ENCODE peak calls at places on chromosomes 16 and 17, in six cellular contexts. S is neuronal stem cell, F is IMR-90, O is trophoblast cell, P is H9, J is H1. N is an unnamed sample.

GRCh38 chr17:4324463-4324862 is 42.0 kb downstream of the UBE2G1 start:
- DNase-seq in S (no peak), F (no peak), O (no peak), P (no peak), J (no peak), N (no peak)

GRCh38 chr17:12485361-12485911 is 180.3 kb upstream of the MYOCD start:
- DNase-seq in S (no peak), F (peak; percentile 20), O (peak; percentile 35), P (no peak), J (no peak), N (peak; percentile 37)

GRCh38 chr17:78644259-78644658 is 67.1 kb upstream of the DNAH17 start:
- DNase-seq in S (no peak), F (no peak), O (no peak), P (no peak), J (no peak), N (no peak)

GRCh38 chr16:13919330-13919682 is 648 bp upstream of the ERCC4 start:
- DNase-seq in S (no peak), F (peak; percentile 45), O (peak; percentile 63), P (no peak), J (no peak), N (peak; percentile 74)

GRCh38 chr17:70775667-70776066 is 606.3 kb downstream of the KCNJ2 start:
- DNase-seq in S (no peak), F (no peak), O (no peak), P (no peak), J (no peak), N (no peak)

GRCh38 chr16:49489686-49490320 is 116.2 kb downstream of the C16orf78 start:
- DNase-seq in S (no peak), F (no peak), O (no peak), P (no peak), J (no peak), N (no peak)

GRCh38 chr17:16027708-16028584 is 28.3 kb downstream of the TTC19 start:
- DNase-seq in S (no peak), F (peak; percentile 97), O (peak; percentile 94), P (no peak), J (no peak), N (peak; percentile 94)

GRCh38 chr17:79799538-79800324 is 2.9 kb upstream of the CBX8 start:
- DNase-seq in S (no peak), F (no peak), O (no peak), P (peak; percentile 45), J (peak; percentile 63), N (no peak)

GRCh38 chr17:19378416-19379293 is at the start of gene MAPK7:
- DNase-seq in S (no peak), F (no peak), O (peak; percentile 14), P (no peak), J (no peak), N (peak; percentile 22)

GRCh38 chr17:78875738-78876597 is 27.0 kb downstream of the CEP295NL start:
- DNase-seq in S (no peak), F (peak; percentile 47), O (no peak), P (no peak), J (no peak), N (peak; percentile 75)

GRCh38 chr17:35982409-35983191 is 1.3 kb upstream of the CCL16 start:
- DNase-seq in S (no peak), F (no peak), O (no peak), P (peak; percentile 21), J (no peak), N (no peak)

GRCh38 chr16:83898463-83899271 is at the start of gene MLYCD:
- DNase-seq in S (peak; percentile 68), F (peak; percentile 58), O (peak; percentile 93), P (peak; percentile 91), J (peak; percentile 80), N (peak; percentile 76)

GRCh38 chr16:73996624-73997339 is 299.8 kb upstream of the PSMD7 start:
- DNase-seq in S (no peak), F (no peak), O (peak; percentile 27), P (no peak), J (no peak), N (no peak)

GRCh38 chr17:50444841-50445715 is 19.1 kb downstream of the ACSF2 start:
- DNase-seq in S (no peak), F (no peak), O (peak; percentile 80), P (no peak), J (no peak), N (no peak)
- H3K9ac ChIP-seq in S (no peak overlapping the region), F (no peak overlapping the region), O (no peak overlapping the region), P (no peak overlapping the region), J (no peak overlapping the region), N (no peak overlapping the region)

GRCh38 chr17:43011728-43012472 is 5.3 kb downstream of the IFI35 start:
- DNase-seq in S (no peak), F (no peak), O (no peak), P (no peak), J (no peak), N (no peak)
- H3K4me1 ChIP-seq in S (peaks cover 8% of the 10 kb centered on the region), F (no peaks in the 10 kb centered on the region), O (no peaks in the 10 kb centered on the region), P (no peaks in the 10 kb centered on the region), J (peaks cover 3% of the 10 kb centered on the region), N (peaks cover 7% of the 10 kb centered on the region)

GRCh38 chr17:80880650-80880989 is 111.0 kb upstream of the CHMP6 start:
- DNase-seq in S (no peak), F (no peak), O (no peak), P (no peak), J (no peak), N (no peak)
- H3K14ac ChIP-seq in S (peak overlapping the region; percentile 82), F (no peak overlapping the region), O (no peak overlapping the region), P (no peak overlapping the region), J (no peak overlapping the region), N (no peak overlapping the region)

GRCh38 chr16:459761-460160 is 34.3 kb downstream of the RAB11FIP3 start:
- DNase-seq in S (no peak), F (no peak), O (peak; percentile 86), P (no peak), J (no peak), N (no peak)

GRCh38 chr16:454397-454940 is 29.0 kb downstream of the RAB11FIP3 start:
- DNase-seq in S (no peak), F (no peak), O (no peak), P (no peak), J (no peak), N (no peak)

GRCh38 chr16:457732-458400 is 32.4 kb downstream of the RAB11FIP3 start:
- DNase-seq in S (no peak), F (no peak), O (peak; percentile 83), P (no peak), J (no peak), N (peak; percentile 39)

GRCh38 chr16:455453-455852 is 30.0 kb downstream of the RAB11FIP3 start:
- DNase-seq in S (no peak), F (no peak), O (peak; percentile 88), P (no peak), J (no peak), N (no peak)

GRCh38 chr16:456891-457483 is 31.5 kb downstream of the RAB11FIP3 start:
- DNase-seq in S (no peak), F (peak; percentile 56), O (peak; percentile 40), P (no peak), J (no peak), N (peak; percentile 55)
- H3K9ac ChIP-seq in S (no peak overlapping the region), F (no peak overlapping the region), O (no peak overlapping the region), P (no peak overlapping the region), J (no peak overlapping the region), N (peak overlapping the region; percentile 43)

DNA sequence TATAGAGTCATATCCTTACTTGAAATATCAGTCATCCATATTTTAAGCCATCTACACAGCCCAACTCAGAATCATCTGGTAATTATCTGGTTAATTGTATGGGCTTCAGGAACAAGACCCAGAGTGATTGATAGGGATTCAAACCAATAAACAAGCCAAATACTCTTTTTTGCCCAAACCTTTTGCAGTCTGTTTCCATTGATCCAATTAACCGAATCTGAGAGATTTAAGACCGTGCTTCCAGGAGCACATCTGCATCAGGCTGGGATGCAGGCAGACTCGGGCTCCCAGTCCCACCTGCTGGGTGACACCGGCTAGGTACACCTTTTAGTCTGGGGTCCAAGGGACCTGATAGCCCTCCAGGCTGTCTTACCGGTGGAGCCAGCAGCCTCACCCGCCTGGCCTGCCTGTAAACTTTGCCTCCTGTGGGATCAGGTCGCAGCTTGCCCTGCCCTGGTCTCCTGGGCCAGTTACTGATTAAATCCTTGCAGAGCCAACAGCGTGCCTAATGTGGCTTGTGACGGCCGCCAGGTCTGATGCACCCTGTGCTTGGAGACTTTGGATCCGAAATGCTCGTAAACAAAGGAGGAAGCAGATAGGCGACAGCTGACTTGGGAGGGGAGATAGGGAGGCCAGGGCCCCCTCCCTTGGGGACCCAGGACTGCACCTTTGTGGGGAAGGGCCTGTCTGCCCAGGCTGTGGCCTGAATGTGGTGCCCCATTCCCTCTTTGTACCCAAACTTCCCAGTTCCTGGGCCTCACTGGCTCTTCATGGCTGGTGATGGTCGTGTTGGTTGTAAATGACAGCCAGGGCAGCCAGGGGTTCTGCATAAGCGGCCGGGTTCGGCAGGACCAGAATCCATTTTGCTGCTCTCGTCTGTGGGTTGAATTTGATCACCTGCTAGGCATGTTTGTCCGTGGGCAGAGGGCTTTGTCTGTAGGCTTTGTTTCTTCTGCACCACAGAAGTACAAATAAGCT is 3.8 kb downstream of the CMIP start:
- DNase-seq in S (no peak), F (no peak), O (no peak), P (no peak), J (no peak), N (no peak)
- H3K4me1 ChIP-seq in S (peaks cover 35% of the 10 kb centered on the region), F (peaks cover 7% of the 10 kb centered on the region), O (peaks cover 17% of the 10 kb centered on the region), P (peaks cover 10% of the 10 kb centered on the region), J (peaks cover 3% of the 10 kb centered on the region), N (peaks cover 38% of the 10 kb centered on the region)

DNA sequence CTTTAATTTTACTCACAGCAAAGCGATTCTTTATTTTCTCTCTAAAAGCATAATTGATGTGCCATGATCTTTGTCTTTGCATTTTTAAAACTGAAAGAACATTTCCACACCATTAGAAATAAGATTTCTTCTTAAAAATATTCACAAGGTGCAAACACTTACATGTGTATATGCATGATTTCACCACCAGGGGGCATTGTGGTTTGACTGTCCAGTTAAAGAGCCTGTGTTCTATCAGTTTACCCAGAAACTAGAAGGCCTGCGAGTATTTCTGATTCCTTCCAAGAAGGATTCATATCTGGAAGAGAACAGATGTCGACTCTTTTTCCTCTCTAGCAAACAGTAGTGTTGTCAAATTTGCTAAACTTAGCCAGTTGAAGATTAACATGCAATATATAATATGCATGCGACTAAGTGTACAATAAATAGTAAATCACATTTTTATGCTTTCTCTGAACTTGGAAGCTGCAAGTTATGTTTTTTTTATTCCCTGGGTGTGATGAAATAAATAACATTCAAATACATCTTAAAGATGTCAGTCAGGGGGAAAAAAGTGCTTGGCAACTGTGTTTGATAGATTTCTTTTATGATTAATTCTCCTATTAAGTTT is 404.2 kb downstream of the WWOX start:
- DNase-seq in S (peak; percentile 64), F (peak; percentile 11), O (peak; percentile 78), P (no peak), J (no peak), N (peak; percentile 71)
- H3K14ac ChIP-seq in S (no peak overlapping the region), F (no peak overlapping the region), O (no peak overlapping the region), P (no peak overlapping the region), J (no peak overlapping the region), N (no peak overlapping the region)

GRCh38 chr16:65771707-65772106 is 594.8 kb upstream of the CDH5 start:
- DNase-seq in S (no peak), F (no peak), O (no peak), P (no peak), J (no peak), N (no peak)
- H3K9ac ChIP-seq in S (no peak overlapping the region), F (no peak overlapping the region), O (no peak overlapping the region), P (no peak overlapping the region), J (no peak overlapping the region), N (no peak overlapping the region)

GRCh38 chr16:87856796-87857228 is 12.5 kb downstream of the SLC7A5 start:
- DNase-seq in S (no peak), F (no peak), O (no peak), P (no peak), J (no peak), N (no peak)
- H3K4me1 ChIP-seq in S (peaks cover 18% of the 10 kb centered on the region), F (peaks cover 27% of the 10 kb centered on the region), O (peaks cover 61% of the 10 kb centered on the region), P (no peaks in the 10 kb centered on the region), J (peaks cover 16% of the 10 kb centered on the region), N (peaks cover 68% of the 10 kb centered on the region)